ENCODE peak calls at places on chromosomes 1 and 21, in eight cellular contexts. S is thyroid gland, Y is keratinocyte, T is colonic mucosa, E is A549, J is ascending aorta, W is SK-N-SH, D is transverse colon. B is an unnamed sample.

GRCh38 chr1:116115476-116115875 is 4.3 kb downstream of the MAB21L3 start:
- DNase-seq in S (peak; percentile 32), Y (peak; percentile 73), T (no peak), E (peak; percentile 10), J (no peak), W (no peak), D (no peak), B (no peak)

GRCh38 chr1:38728176-38728908 is 131.2 kb downstream of the RRAGC start:
- DNase-seq in S (no peak), Y (no peak), T (peak; percentile 54), E (no peak), J (peak; percentile 73), W (no peak), D (peak; percentile 14), B (no peak)

GRCh38 chr1:3504151-3504822 is 49.8 kb downstream of the ARHGEF16 start:
- DNase-seq in S (peak; percentile 43), Y (peak; percentile 41), T (no peak), E (peak; percentile 74), J (peak; percentile 93), W (no peak), D (no peak), B (no peak)

GRCh38 chr1:42154685-42155084 is 1.5 kb downstream of the GUCA2B start:
- DNase-seq in S (no peak), Y (no peak), T (no peak), E (no peak), J (no peak), W (no peak), D (no peak), B (no peak)

GRCh38 chr1:195663549-195664280 is 944.5 kb downstream of the KCNT2 start:
- DNase-seq in S (no peak), Y (peak; percentile 15), T (no peak), E (peak; percentile 45), J (no peak), W (no peak), D (no peak), B (no peak)

GRCh38 chr1:78333426-78334012 is 157.3 kb upstream of the PTGFR start:
- DNase-seq in S (peak; percentile 29), Y (no peak), T (no peak), E (peak; percentile 33), J (no peak), W (no peak), D (no peak), B (peak; percentile 71)

GRCh38 chr21:45511007-45511406 is 31.2 kb downstream of the SLC19A1 start:
- DNase-seq in S (no peak), Y (no peak), T (no peak), E (no peak), J (no peak), W (no peak), D (no peak), B (no peak)

GRCh38 chr1:204323887-204324286 is 35.8 kb downstream of the PLEKHA6 start:
- DNase-seq in S (no peak), Y (peak; percentile 65), T (no peak), E (peak; percentile 45), J (no peak), W (no peak), D (no peak), B (no peak)

GRCh38 chr1:169999357-169999756 is 75.1 kb downstream of the KIFAP3 start:
- DNase-seq in S (peak; percentile 9), Y (peak; percentile 38), T (no peak), E (no peak), J (no peak), W (no peak), D (no peak), B (no peak)

GRCh38 chr1:244970661-244971523 is 106.5 kb upstream of the HNRNPU start:
- DNase-seq in S (peak; percentile 96), Y (no peak), T (peak; percentile 94), E (peak; percentile 97), J (peak; percentile 95), W (peak; percentile 90), D (peak; percentile 93), B (peak; percentile 97)

GRCh38 chr1:160767417-160768294 is 28.3 kb upstream of the LY9 start:
- DNase-seq in S (no peak), Y (peak; percentile 82), T (no peak), E (no peak), J (no peak), W (no peak), D (no peak), B (peak; percentile 61)

GRCh38 chr1:228317411-228317828 is 89.2 kb downstream of the TRIM11 start:
- DNase-seq in S (no peak), Y (no peak), T (no peak), E (no peak), J (no peak), W (no peak), D (no peak), B (no peak)

GRCh38 chr21:36235058-36235582 is 78.5 kb downstream of the DOP1B start:
- DNase-seq in S (no peak), Y (no peak), T (peak; percentile 28), E (peak; percentile 43), J (no peak), W (no peak), D (no peak), B (no peak)

GRCh38 chr1:213934642-213935041 is 53.1 kb upstream of the PROX1 start:
- DNase-seq in S (peak; percentile 98), Y (peak; percentile 5), T (no peak), E (no peak), J (no peak), W (no peak), D (no peak), B (no peak)

GRCh38 chr1:227576152-227576551 is 12.8 kb downstream of the ZNF678 start:
- DNase-seq in S (no peak), Y (no peak), T (no peak), E (no peak), J (no peak), W (no peak), D (no peak), B (no peak)

GRCh38 chr1:7527733-7528045 is 243.4 kb upstream of the VAMP3 start:
- DNase-seq in S (no peak), Y (no peak), T (no peak), E (no peak), J (no peak), W (no peak), D (no peak), B (no peak)

GRCh38 chr1:67451377-67451776 is 21.2 kb upstream of the SERBP1 start:
- DNase-seq in S (no peak), Y (no peak), T (no peak), E (no peak), J (no peak), W (no peak), D (no peak), B (no peak)

GRCh38 chr1:185338719-185339622 is 21.9 kb upstream of the IVNS1ABP start:
- DNase-seq in S (peak; percentile 3), Y (no peak), T (peak; percentile 27), E (no peak), J (no peak), W (no peak), D (peak; percentile 62), B (no peak)

GRCh38 chr1:1426961-1427934 is 6.2 kb upstream of the ANKRD65 start:
- DNase-seq in S (no peak), Y (no peak), T (no peak), E (peak; percentile 0), J (no peak), W (peak; percentile 89), D (no peak), B (no peak)

GRCh38 chr1:25523512-25523911 is 19.9 kb upstream of the LDLRAP1 start:
- DNase-seq in S (no peak), Y (no peak), T (no peak), E (no peak), J (no peak), W (peak; percentile 65), D (no peak), B (peak; percentile 90)

GRCh38 chr1:39413902-39414528 is 77.4 kb upstream of the BMP8A start:
- DNase-seq in S (no peak), Y (no peak), T (no peak), E (no peak), J (no peak), W (peak; percentile 36), D (no peak), B (no peak)

DNA sequence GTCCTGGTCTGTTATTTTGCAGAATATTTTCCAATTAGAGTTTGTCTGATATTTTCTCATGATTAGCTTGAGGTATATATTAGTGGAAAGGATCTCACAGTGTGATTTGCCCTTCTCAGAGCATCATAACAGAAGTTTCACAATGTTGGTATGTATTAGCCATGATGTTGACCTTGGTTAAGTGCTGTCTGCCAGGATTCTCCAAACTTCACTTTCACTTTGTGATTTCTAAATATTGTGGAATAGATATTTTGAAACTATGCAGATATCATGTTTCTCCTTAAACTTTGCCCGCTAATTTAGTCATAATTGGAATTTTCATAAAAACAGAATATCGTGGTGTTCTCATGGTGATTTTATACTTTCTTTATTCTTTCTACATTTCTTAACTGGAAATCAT is 98.0 kb upstream of the DEPDC1 start:
- DNase-seq in S (no peak), Y (no peak), T (no peak), E (no peak), J (no peak), W (no peak), D (no peak), B (no peak)
- H3K9me3 ChIP-seq in S (no peaks in the 10 kb centered on the region), Y (no peaks in the 10 kb centered on the region), T (no peaks in the 10 kb centered on the region), E (no peaks in the 10 kb centered on the region), J (no peaks in the 10 kb centered on the region), W (no peaks in the 10 kb centered on the region), D (no peaks in the 10 kb centered on the region), B (no peaks in the 10 kb centered on the region)

DNA sequence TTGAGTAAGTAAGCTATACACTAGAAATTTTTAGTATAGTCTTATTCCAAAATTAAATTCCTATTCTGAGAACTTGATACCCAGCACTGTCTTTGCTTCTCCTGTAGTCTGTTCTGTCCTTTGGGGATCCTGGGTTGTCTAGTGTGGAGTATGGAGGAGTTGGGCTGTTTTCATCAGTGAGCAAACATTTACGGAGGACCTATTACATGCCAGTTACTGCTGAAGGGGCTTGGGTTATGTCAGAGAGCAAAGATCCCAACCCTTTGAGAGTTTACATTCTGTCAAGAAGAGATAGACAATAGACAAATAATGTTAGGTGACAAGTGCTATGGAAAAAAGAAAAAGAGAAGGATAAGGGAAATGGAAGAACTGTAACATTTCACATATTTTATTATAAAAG is 9.0 kb downstream of the TRAPPC10 start:
- DNase-seq in S (no peak), Y (no peak), T (no peak), E (no peak), J (no peak), W (no peak), D (no peak), B (no peak)
- H3K9me3 ChIP-seq in S (no peaks in the 10 kb centered on the region), Y (no peaks in the 10 kb centered on the region), T (no peaks in the 10 kb centered on the region), E (no peaks in the 10 kb centered on the region), J (no peaks in the 10 kb centered on the region), W (no peaks in the 10 kb centered on the region), D (no peaks in the 10 kb centered on the region), B (no peaks in the 10 kb centered on the region)

DNA sequence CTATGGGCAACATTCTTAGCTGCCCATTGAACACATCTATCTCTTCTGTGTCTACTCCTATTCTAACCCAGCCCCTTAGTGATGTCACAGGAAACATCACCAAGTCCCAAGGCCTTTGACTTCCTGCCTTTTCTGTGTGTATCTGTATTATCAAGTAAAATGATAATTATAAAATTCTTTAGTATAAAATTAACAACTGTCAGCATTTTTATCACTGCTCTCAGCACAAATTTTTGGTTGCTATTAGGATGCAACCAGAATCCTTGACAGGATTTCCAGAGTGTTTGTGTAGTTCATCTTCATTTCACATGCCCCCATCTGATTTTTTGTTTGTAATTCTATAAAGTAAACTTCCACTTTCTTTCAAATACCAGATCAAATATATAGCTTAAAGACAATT is 33.8 kb downstream of the OR10Z1 start:
- DNase-seq in S (no peak), Y (no peak), T (no peak), E (no peak), J (no peak), W (no peak), D (no peak), B (no peak)
- H3K9me3 ChIP-seq in S (no peaks in the 10 kb centered on the region), Y (no peaks in the 10 kb centered on the region), T (no peaks in the 10 kb centered on the region), E (no peaks in the 10 kb centered on the region), J (no peaks in the 10 kb centered on the region), W (no peaks in the 10 kb centered on the region), D (no peaks in the 10 kb centered on the region), B (no peaks in the 10 kb centered on the region)

GRCh38 chr1:201092738-201093137 is 19.5 kb downstream of the CACNA1S start:
- DNase-seq in S (no peak), Y (no peak), T (no peak), E (no peak), J (no peak), W (no peak), D (no peak), B (no peak)
- H3K9me3 ChIP-seq in S (no peaks in the 10 kb centered on the region), Y (no peaks in the 10 kb centered on the region), T (no peaks in the 10 kb centered on the region), E (no peaks in the 10 kb centered on the region), J (no peaks in the 10 kb centered on the region), W (no peaks in the 10 kb centered on the region), D (no peaks in the 10 kb centered on the region), B (no peaks in the 10 kb centered on the region)